ENCODE peak calls at places on chromosome 2, in seven cellular contexts. I is fibroblast of lung, V is cardiac fibroblast, N is body of pancreas, X is hepatocyte, M is fibroblast of the aortic adventitia, L is AG10803. G is an unnamed sample.

GRCh38 chr2:25290811-25291510 is 50.8 kb downstream of the DNMT3A start:
- DNase-seq in I (no peak), V (no peak), N (no peak), X (no peak), M (no peak), L (no peak), G (peak; percentile 34)

GRCh38 chr2:201358684-201359083 is 1.5 kb upstream of the FLACC1 start:
- DNase-seq in I (peak; percentile 66), V (peak; percentile 93), N (no peak), X (no peak), M (no peak), L (peak; percentile 80), G (peak; percentile 40)

GRCh38 chr2:36489296-36489695 is 108.7 kb downstream of the FEZ2 start:
- DNase-seq in I (peak; percentile 65), V (peak; percentile 81), N (no peak), X (peak; percentile 60), M (peak; percentile 63), L (peak; percentile 88), G (no peak)

GRCh38 chr2:240140920-240141319 is 462 bp upstream of the OTOS start:
- DNase-seq in I (no peak), V (no peak), N (no peak), X (no peak), M (no peak), L (no peak), G (no peak)

GRCh38 chr2:178177066-178177679 is 17.1 kb upstream of the OSBPL6 start:
- DNase-seq in I (no peak), V (peak; percentile 47), N (no peak), X (no peak), M (peak; percentile 44), L (peak; percentile 57), G (no peak)

GRCh38 chr2:52210161-52210560 is 1178.2 kb upstream of the NRXN1 start:
- DNase-seq in I (no peak), V (no peak), N (no peak), X (no peak), M (no peak), L (no peak), G (no peak)

GRCh38 chr2:78644849-78645248 is 380.7 kb upstream of the REG3G start:
- DNase-seq in I (no peak), V (no peak), N (no peak), X (no peak), M (no peak), L (no peak), G (no peak)

GRCh38 chr2:17620280-17620679 is 79.8 kb downstream of the VSNL1 start:
- DNase-seq in I (no peak), V (peak; percentile 43), N (no peak), X (no peak), M (peak; percentile 56), L (peak; percentile 34), G (no peak)

GRCh38 chr2:208175843-208176160 is 12.4 kb upstream of the CRYGA start:
- DNase-seq in I (no peak), V (no peak), N (no peak), X (no peak), M (no peak), L (no peak), G (no peak)

GRCh38 chr2:14072338-14072737 is 560.2 kb upstream of the LRATD1 start:
- DNase-seq in I (peak; percentile 26), V (peak; percentile 67), N (no peak), X (no peak), M (no peak), L (no peak), G (peak; percentile 10)

GRCh38 chr2:1091895-1092585 is 141.4 kb downstream of the SNTG2 start:
- DNase-seq in I (no peak), V (no peak), N (no peak), X (no peak), M (no peak), L (peak; percentile 24), G (no peak)

GRCh38 chr2:27485496-27485895 is 4.0 kb downstream of the IFT172 start:
- DNase-seq in I (no peak), V (no peak), N (no peak), X (no peak), M (no peak), L (no peak), G (no peak)

GRCh38 chr2:23606968-23607367 is 222.0 kb downstream of the KLHL29 start:
- DNase-seq in I (peak; percentile 49), V (peak; percentile 71), N (no peak), X (no peak), M (peak; percentile 26), L (peak; percentile 56), G (no peak)

GRCh38 chr2:134724341-134724740 is 5.5 kb upstream of the TMEM163 start:
- DNase-seq in I (no peak), V (no peak), N (no peak), X (no peak), M (no peak), L (no peak), G (no peak)

GRCh38 chr2:97999536-97999935 is 3.8 kb upstream of the TMEM131 start:
- DNase-seq in I (no peak), V (no peak), N (no peak), X (no peak), M (no peak), L (no peak), G (no peak)

GRCh38 chr2:118059919-118060478 is 28.3 kb upstream of the INSIG2 start:
- DNase-seq in I (peak; percentile 44), V (peak; percentile 91), N (no peak), X (no peak), M (peak; percentile 84), L (peak; percentile 99), G (peak; percentile 98)

GRCh38 chr2:20452551-20452950 is 5.7 kb downstream of the RHOB start:
- DNase-seq in I (peak; percentile 67), V (peak; percentile 83), N (peak; percentile 19), X (no peak), M (peak; percentile 59), L (no peak), G (no peak)

GRCh38 chr2:58571181-58571852 is 330.2 kb upstream of the FANCL start:
- DNase-seq in I (peak; percentile 85), V (peak; percentile 81), N (peak; percentile 64), X (peak; percentile 83), M (peak; percentile 75), L (peak; percentile 52), G (peak; percentile 25)

GRCh38 chr2:205957452-205958154 is 128.4 kb downstream of the INO80D start:
- DNase-seq in I (no peak), V (no peak), N (no peak), X (no peak), M (no peak), L (no peak), G (no peak)

GRCh38 chr2:109168716-109169115 is 39.7 kb downstream of the SH3RF3 start:
- DNase-seq in I (no peak), V (no peak), N (no peak), X (no peak), M (no peak), L (no peak), G (no peak)

GRCh38 chr2:189512879-189513278 is 67.7 kb downstream of the SLC40A1 start:
- DNase-seq in I (no peak), V (no peak), N (no peak), X (no peak), M (peak; percentile 81), L (peak; percentile 34), G (no peak)

GRCh38 chr2:26407517-26407916 is 5.8 kb downstream of the DRC1 start:
- DNase-seq in I (no peak), V (no peak), N (no peak), X (no peak), M (no peak), L (no peak), G (no peak)
- H3K4me3 ChIP-seq in I (no peak overlapping the region), V (no peak overlapping the region), N (no peak overlapping the region), X (no peak overlapping the region), M (no peak overlapping the region), L (no peak overlapping the region), G (no peak overlapping the region)

GRCh38 chr2:217248312-217248935 is 388.6 kb upstream of the TNP1 start:
- DNase-seq in I (peak; percentile 96), V (no peak), N (peak; percentile 51), X (peak; percentile 83), M (peak; percentile 69), L (peak; percentile 29), G (peak; percentile 62)
- H3K4me3 ChIP-seq in I (no peak overlapping the region), V (no peak overlapping the region), N (no peak overlapping the region), X (no peak overlapping the region), M (no peak overlapping the region), L (no peak overlapping the region), G (no peak overlapping the region)

GRCh38 chr2:160581035-160581434 is 87.4 kb upstream of the RBMS1 start:
- DNase-seq in I (no peak), V (peak; percentile 67), N (no peak), X (no peak), M (peak; percentile 31), L (peak; percentile 25), G (no peak)

GRCh38 chr2:160583162-160583522 is 89.5 kb upstream of the RBMS1 start:
- DNase-seq in I (peak; percentile 53), V (peak; percentile 48), N (no peak), X (no peak), M (peak; percentile 82), L (peak; percentile 69), G (no peak)

GRCh38 chr2:160583823-160584537 is 90.4 kb upstream of the RBMS1 start:
- DNase-seq in I (no peak), V (no peak), N (no peak), X (no peak), M (no peak), L (peak; percentile 22), G (no peak)

GRCh38 chr2:160581448-160581847 is 87.8 kb upstream of the RBMS1 start:
- DNase-seq in I (no peak), V (no peak), N (no peak), X (no peak), M (no peak), L (no peak), G (no peak)

GRCh38 chr2:160582481-160583161 is 89.0 kb upstream of the RBMS1 start:
- DNase-seq in I (peak; percentile 60), V (peak; percentile 80), N (peak; percentile 19), X (peak; percentile 30), M (peak; percentile 93), L (peak; percentile 93), G (peak; percentile 40)
- H3K4me3 ChIP-seq in I (no peak overlapping the region), V (no peak overlapping the region), N (no peak overlapping the region), X (no peak overlapping the region), M (no peak overlapping the region), L (no peak overlapping the region), G (no peak overlapping the region)

DNA sequence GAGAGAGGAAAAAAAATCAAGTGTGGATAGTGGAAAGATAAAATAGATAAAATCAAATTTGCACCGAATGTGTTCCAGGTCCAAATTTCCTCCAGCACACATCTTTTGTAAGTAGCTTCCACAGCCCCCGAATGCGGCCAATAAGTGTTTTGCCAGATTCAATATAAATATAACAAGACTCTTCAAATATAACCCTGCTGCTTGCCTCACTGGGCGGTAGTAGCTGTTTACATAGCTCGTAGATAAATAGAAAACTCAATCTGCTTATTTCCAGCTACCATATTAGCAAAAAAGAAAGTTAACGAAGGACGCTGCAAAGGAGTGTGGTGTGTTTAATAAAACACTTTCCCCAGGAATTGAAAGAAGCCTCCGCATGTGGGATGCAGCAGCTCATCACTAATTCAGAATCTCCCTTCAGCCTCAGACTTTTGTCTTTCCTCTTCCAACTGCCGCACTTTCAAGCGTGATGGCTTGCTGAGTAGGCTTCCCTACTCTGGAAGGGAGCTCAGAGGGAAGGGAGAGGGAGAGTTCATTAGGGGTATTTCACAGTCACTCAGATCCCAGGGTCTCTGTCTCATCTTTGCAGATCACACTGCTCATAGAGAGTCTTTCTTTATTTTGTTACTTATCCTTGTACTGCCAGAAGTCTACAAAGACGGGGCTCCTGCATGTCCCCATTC is 367.1 kb downstream of the RND3 start:
- DNase-seq in I (no peak), V (no peak), N (peak; percentile 17), X (no peak), M (no peak), L (no peak), G (no peak)
- H3K4me3 ChIP-seq in I (peak overlapping the region; percentile 6), V (no peak overlapping the region), N (no peak overlapping the region), X (no peak overlapping the region), M (no peak overlapping the region), L (no peak overlapping the region), G (no peak overlapping the region)

GRCh38 chr2:37666772-37667171 is 4.7 kb downstream of the CDC42EP3 start:
- DNase-seq in I (no peak), V (no peak), N (no peak), X (no peak), M (no peak), L (no peak), G (no peak)
- H3K4me3 ChIP-seq in I (no peak overlapping the region), V (no peak overlapping the region), N (no peak overlapping the region), X (no peak overlapping the region), M (no peak overlapping the region), L (peak overlapping the region; percentile 69), G (peak overlapping the region; percentile 92)

G was measured in skeletal muscle cell.